ENCODE peak calls at places on chromosomes 16 and 17, in nine cellular contexts. R, P, O, X, Z, M, A, I and Y are unnamed samples.

GRCh38 chr17:39740357-39741111 is 2.8 kb downstream of the GRB7 start:
- DNase-seq in R (peak; percentile 57), P (peak; percentile 91), O (no peak), X (no peak), Z (peak; percentile 96), M (no peak), A (no peak), I (peak; percentile 84), Y (peak; percentile 18)

GRCh38 chr17:44256671-44257070 is 11.3 kb downstream of the SLC4A1 start:
- DNase-seq in R (no peak), P (no peak), O (no peak), X (no peak), Z (no peak), M (no peak), A (no peak), I (no peak), Y (no peak)

GRCh38 chr17:75808905-75809621 is 24.5 kb downstream of the UNK start:
- DNase-seq in R (no peak), P (peak; percentile 44), O (no peak), X (no peak), Z (peak; percentile 29), M (no peak), A (no peak), I (no peak), Y (peak; percentile 62)

GRCh38 chr17:45432405-45433113 is at the start of gene ARHGAP27:
- DNase-seq in R (peak; percentile 77), P (no peak), O (peak; percentile 36), X (no peak), Z (peak; percentile 76), M (no peak), A (no peak), I (no peak), Y (peak; percentile 77)

GRCh38 chr17:58083491-58084316 is 485 bp downstream of the DYNLL2 start:
- DNase-seq in R (peak; percentile 53), P (no peak), O (peak; percentile 31), X (peak; percentile 42), Z (peak; percentile 33), M (peak; percentile 59), A (peak; percentile 51), I (no peak), Y (peak; percentile 84)

GRCh38 chr16:65842067-65842466 is 524.4 kb upstream of the CDH5 start:
- DNase-seq in R (no peak), P (no peak), O (no peak), X (no peak), Z (no peak), M (no peak), A (no peak), I (no peak), Y (no peak)

GRCh38 chr16:75653926-75654325 is 6.4 kb downstream of the TERF2IP start:
- DNase-seq in R (no peak), P (no peak), O (no peak), X (no peak), Z (no peak), M (no peak), A (no peak), I (no peak), Y (no peak)

GRCh38 chr16:52547001-52547833 is at the start of gene TOX3:
- DNase-seq in R (peak; percentile 75), P (no peak), O (peak; percentile 59), X (no peak), Z (peak; percentile 65), M (no peak), A (no peak), I (no peak), Y (no peak)

GRCh38 chr17:44745301-44745700 is 13.5 kb upstream of the ADAM11 start:
- DNase-seq in R (no peak), P (no peak), O (no peak), X (no peak), Z (no peak), M (no peak), A (no peak), I (no peak), Y (no peak)

GRCh38 chr16:1532081-1532760 is 1.2 kb upstream of the TMEM204 start:
- DNase-seq in R (no peak), P (no peak), O (no peak), X (no peak), Z (no peak), M (no peak), A (no peak), I (no peak), Y (peak; percentile 95)

GRCh38 chr17:17888821-17889220 is 52.0 kb upstream of the SREBF1 start:
- DNase-seq in R (no peak), P (no peak), O (no peak), X (no peak), Z (peak; percentile 73), M (no peak), A (no peak), I (no peak), Y (no peak)

GRCh38 chr16:87973721-87974120 is 22.5 kb downstream of the BANP start:
- DNase-seq in R (no peak), P (no peak), O (no peak), X (no peak), Z (no peak), M (no peak), A (no peak), I (no peak), Y (no peak)

GRCh38 chr16:59385953-59386352 is 651.8 kb upstream of the GOT2 start:
- DNase-seq in R (no peak), P (no peak), O (no peak), X (no peak), Z (no peak), M (no peak), A (no peak), I (no peak), Y (no peak)

GRCh38 chr16:1870365-1871082 is 1.4 kb downstream of the MEIOB start:
- DNase-seq in R (no peak), P (peak; percentile 93), O (no peak), X (no peak), Z (no peak), M (no peak), A (no peak), I (no peak), Y (no peak)

GRCh38 chr17:29241015-29241963 is 5.4 kb upstream of the CRYBA1 start:
- DNase-seq in R (no peak), P (peak; percentile 99), O (no peak), X (no peak), Z (peak; percentile 77), M (no peak), A (no peak), I (peak; percentile 77), Y (peak; percentile 34)

GRCh38 chr17:1649844-1650409 is at the start of gene RILP:
- DNase-seq in R (peak; percentile 91), P (peak; percentile 60), O (peak; percentile 57), X (peak; percentile 47), Z (peak; percentile 85), M (no peak), A (no peak), I (no peak), Y (peak; percentile 93)

GRCh38 chr16:86751081-86752030 is 173.0 kb downstream of the FOXL1 start:
- DNase-seq in R (no peak), P (peak; percentile 96), O (no peak), X (no peak), Z (no peak), M (no peak), A (no peak), I (no peak), Y (no peak)

GRCh38 chr17:8119575-8120519 is 1.5 kb upstream of the ALOXE3 start:
- DNase-seq in R (peak; percentile 94), P (peak; percentile 89), O (peak; percentile 85), X (peak; percentile 48), Z (peak; percentile 95), M (peak; percentile 66), A (peak; percentile 80), I (peak; percentile 80), Y (peak; percentile 82)

GRCh38 chr17:41664172-41664457 is 24.6 kb upstream of the EIF1 start:
- DNase-seq in R (no peak), P (no peak), O (no peak), X (no peak), Z (no peak), M (no peak), A (no peak), I (no peak), Y (no peak)

GRCh38 chr17:78132086-78132676 is 1.6 kb downstream of the TMC8 start:
- DNase-seq in R (peak; percentile 75), P (no peak), O (no peak), X (no peak), Z (peak; percentile 80), M (no peak), A (peak; percentile 45), I (no peak), Y (peak; percentile 39)

GRCh38 chr16:17474572-17474971 is 3.8 kb upstream of the XYLT1 start:
- DNase-seq in R (no peak), P (no peak), O (no peak), X (no peak), Z (no peak), M (no peak), A (no peak), I (no peak), Y (no peak)

GRCh38 chr17:7889166-7889584 is 586 bp downstream of the CHD3 start:
- DNase-seq in R (peak; percentile 98), P (peak; percentile 86), O (peak; percentile 99), X (no peak), Z (peak; percentile 71), M (peak; percentile 14), A (no peak), I (no peak), Y (peak; percentile 99)

GRCh38 chr17:80850817-80851216 is 140.8 kb upstream of the CHMP6 start:
- DNase-seq in R (no peak), P (no peak), O (peak; percentile 42), X (no peak), Z (no peak), M (no peak), A (no peak), I (no peak), Y (no peak)

GRCh38 chr17:58253082-58253481 is 14.7 kb downstream of the LPO start:
- DNase-seq in R (no peak), P (no peak), O (no peak), X (no peak), Z (no peak), M (no peak), A (no peak), I (no peak), Y (no peak)

GRCh38 chr17:4142107-4142900 is 526 bp downstream of the ZZEF1 start:
- DNase-seq in R (peak; percentile 46), P (no peak), O (no peak), X (no peak), Z (no peak), M (peak; percentile 22), A (no peak), I (no peak), Y (peak; percentile 58)

GRCh38 chr17:82909322-82909904 is 69.6 kb upstream of the ZNF750 start:
- DNase-seq in R (no peak), P (no peak), O (no peak), X (no peak), Z (no peak), M (no peak), A (no peak), I (no peak), Y (no peak)

GRCh38 chr16:12708266-12708665 is 95.4 kb downstream of the CPPED1 start:
- DNase-seq in R (no peak), P (no peak), O (no peak), X (no peak), Z (no peak), M (no peak), A (no peak), I (no peak), Y (no peak)

GRCh38 chr17:33002245-33002644 is 10.6 kb downstream of the SPACA3 start:
- DNase-seq in R (no peak), P (no peak), O (no peak), X (no peak), Z (no peak), M (no peak), A (no peak), I (no peak), Y (no peak)

GRCh38 chr16:25135239-25135878 is 23.8 kb downstream of the LCMT1 start:
- DNase-seq in R (peak; percentile 63), P (peak; percentile 76), O (peak; percentile 79), X (no peak), Z (no peak), M (no peak), A (no peak), I (no peak), Y (no peak)

GRCh38 chr16:85064186-85064585 is 36.6 kb downstream of the KIAA0513 start:
- DNase-seq in R (no peak), P (no peak), O (no peak), X (no peak), Z (no peak), M (no peak), A (no peak), I (no peak), Y (no peak)

GRCh38 chr16:85171004-85171808 is 58.9 kb upstream of the CIBAR2 start:
- DNase-seq in R (no peak), P (no peak), O (no peak), X (no peak), Z (no peak), M (no peak), A (no peak), I (no peak), Y (peak; percentile 43)